ENCODE peak calls at places on chromosome 1, in seven cellular contexts. P is mammary epithelial cell; W is hepatocyte; T is HCT116; H is DND-41; R is heart left ventricle; A is CD8-positive, alpha-beta T cell. X is an unnamed sample.

GRCh38 chr1:209860293-209860881 is 32.6 kb downstream of the UTP25 start:
- DNase-seq in P (peak; percentile 66), W (peak; percentile 94), T (peak; percentile 73), H (peak; percentile 76), R (peak; percentile 73), A (peak; percentile 56), X (peak; percentile 58)

GRCh38 chr1:25550155-25550506 is 6.7 kb downstream of the LDLRAP1 start:
- DNase-seq in P (peak; percentile 22), W (peak; percentile 54), T (no peak), H (no peak), R (no peak), A (no peak), X (no peak)

GRCh38 chr1:35573198-35573775 is at the start of gene TFAP2E:
- DNase-seq in P (peak; percentile 41), W (no peak), T (peak; percentile 38), H (no peak), R (peak; percentile 28), A (no peak), X (no peak)

GRCh38 chr1:43932786-43933385 is 715 bp upstream of the ARTN start:
- DNase-seq in P (peak; percentile 70), W (no peak), T (no peak), H (no peak), R (no peak), A (no peak), X (no peak)

GRCh38 chr1:235657747-235658526 is 8.4 kb upstream of the GNG4 start:
- DNase-seq in P (no peak), W (no peak), T (no peak), H (no peak), R (no peak), A (no peak), X (no peak)

GRCh38 chr1:106986603-106987002 is 69.9 kb upstream of the PRMT6 start:
- DNase-seq in P (no peak), W (no peak), T (no peak), H (no peak), R (no peak), A (no peak), X (no peak)

GRCh38 chr1:32151319-32151787 is 28.1 kb upstream of the TXLNA start:
- DNase-seq in P (peak; percentile 36), W (peak; percentile 40), T (no peak), H (no peak), R (no peak), A (no peak), X (no peak)

GRCh38 chr1:161182214-161182613 is 4.9 kb upstream of the B4GALT3 start:
- DNase-seq in P (peak; percentile 87), W (no peak), T (no peak), H (no peak), R (peak; percentile 13), A (peak; percentile 44), X (peak; percentile 60)

DNA sequence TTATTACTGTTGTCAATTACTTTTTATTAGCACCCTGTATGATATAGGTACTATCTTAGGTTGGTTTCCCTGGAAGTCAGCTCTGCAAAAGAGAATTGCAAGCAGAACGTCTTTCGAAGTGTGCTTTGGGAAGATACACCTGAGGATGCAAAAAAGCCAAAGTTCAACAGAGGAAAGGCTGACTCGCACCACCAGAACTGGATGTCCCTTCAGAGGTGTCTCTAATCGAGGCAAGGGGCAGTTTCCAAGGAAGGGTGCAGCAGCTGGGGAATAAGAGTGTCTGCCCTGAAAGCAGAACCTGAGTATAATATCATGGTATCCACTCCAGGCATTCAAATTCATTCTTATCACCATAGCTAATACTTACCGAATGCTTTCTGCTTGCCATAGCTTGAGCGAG is 149.6 kb downstream of the CACNA1E start:
- DNase-seq in P (no peak), W (no peak), T (no peak), H (no peak), R (no peak), A (no peak), X (no peak)
- H3K27me3 ChIP-seq in P (peaks cover 4% of the 10 kb centered on the region), W (peaks cover 6% of the 10 kb centered on the region), T (peaks cover 18% of the 10 kb centered on the region), H (peaks cover 59% of the 10 kb centered on the region), R (no peaks in the 10 kb centered on the region), A (no peaks in the 10 kb centered on the region), X (no peaks in the 10 kb centered on the region)

DNA sequence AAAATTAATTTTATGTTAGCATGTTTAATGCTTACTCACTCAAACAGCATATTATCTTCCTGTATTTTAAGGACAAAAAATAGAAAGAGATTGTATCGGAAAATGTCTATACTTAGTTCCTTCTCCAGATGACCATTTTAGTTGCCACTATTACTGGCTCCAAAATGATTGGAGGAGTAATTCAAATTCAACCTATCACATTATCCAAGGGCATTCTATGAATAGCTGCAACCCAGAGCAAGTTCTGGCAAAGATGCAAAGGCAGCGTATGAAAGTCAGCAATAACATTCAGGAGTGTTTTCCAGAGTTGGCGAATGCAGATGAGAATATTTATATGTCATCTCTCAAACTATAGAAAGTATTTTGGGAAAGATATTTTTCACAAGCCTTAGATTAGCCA is 389.8 kb upstream of the ADGRL2 start:
- DNase-seq in P (no peak), W (no peak), T (no peak), H (no peak), R (no peak), A (no peak), X (no peak)
- H3K4me1 ChIP-seq in P (no peaks in the 10 kb centered on the region), W (no peaks in the 10 kb centered on the region), T (no peaks in the 10 kb centered on the region), H (no peaks in the 10 kb centered on the region), R (peaks cover 16% of the 10 kb centered on the region), A (no peaks in the 10 kb centered on the region), X (no peaks in the 10 kb centered on the region)

GRCh38 chr1:29358183-29358582 is 121.9 kb downstream of the PTPRU start:
- DNase-seq in P (no peak), W (no peak), T (no peak), H (no peak), R (no peak), A (no peak), X (no peak)

GRCh38 chr1:29354511-29355098 is 118.3 kb downstream of the PTPRU start:
- DNase-seq in P (peak; percentile 20), W (no peak), T (no peak), H (no peak), R (no peak), A (no peak), X (no peak)

GRCh38 chr1:29356663-29357062 is 120.3 kb downstream of the PTPRU start:
- DNase-seq in P (no peak), W (no peak), T (no peak), H (no peak), R (no peak), A (no peak), X (no peak)

GRCh38 chr1:29355375-29355774 is 119.1 kb downstream of the PTPRU start:
- DNase-seq in P (no peak), W (no peak), T (no peak), H (no peak), R (no peak), A (no peak), X (no peak)

DNA sequence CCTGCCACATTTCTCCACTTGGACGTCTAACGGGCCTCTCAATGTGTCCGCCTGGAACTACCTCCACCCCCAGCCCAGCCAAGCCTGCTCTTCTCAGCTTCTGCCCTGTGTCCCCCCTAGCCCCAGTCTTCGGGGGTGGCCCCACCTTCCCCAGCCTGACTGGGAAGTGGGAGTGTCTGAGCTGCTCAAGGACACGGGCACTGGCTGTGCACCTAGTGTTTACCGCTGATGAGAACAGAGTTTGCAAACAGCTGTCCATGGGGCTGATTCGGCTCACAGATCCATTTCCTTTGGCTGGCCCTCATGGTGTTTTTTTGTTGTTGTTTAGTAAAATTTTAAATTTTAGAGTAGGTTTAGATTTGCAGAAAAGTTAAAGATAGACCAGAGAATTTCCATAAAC is 121.1 kb downstream of the PTPRU start:
- DNase-seq in P (no peak), W (no peak), T (no peak), H (no peak), R (no peak), A (no peak), X (no peak)
- H3K27me3 ChIP-seq in P (no peaks in the 10 kb centered on the region), W (peaks cover 3% of the 10 kb centered on the region), T (no peaks in the 10 kb centered on the region), H (peaks cover 12% of the 10 kb centered on the region), R (peaks cover 40% of the 10 kb centered on the region), A (no peaks in the 10 kb centered on the region), X (no peaks in the 10 kb centered on the region)

GRCh38 chr1:2271841-2272655 is 43.9 kb downstream of the SKI start:
- DNase-seq in P (no peak), W (no peak), T (no peak), H (no peak), R (no peak), A (no peak), X (no peak)
- H3K4me1 ChIP-seq in P (peaks cover 28% of the 10 kb centered on the region), W (peaks cover 61% of the 10 kb centered on the region), T (peaks cover 9% of the 10 kb centered on the region), H (peaks cover 26% of the 10 kb centered on the region), R (peaks cover 97% of the 10 kb centered on the region), A (peaks cover 92% of the 10 kb centered on the region), X (peaks cover 28% of the 10 kb centered on the region)

DNA sequence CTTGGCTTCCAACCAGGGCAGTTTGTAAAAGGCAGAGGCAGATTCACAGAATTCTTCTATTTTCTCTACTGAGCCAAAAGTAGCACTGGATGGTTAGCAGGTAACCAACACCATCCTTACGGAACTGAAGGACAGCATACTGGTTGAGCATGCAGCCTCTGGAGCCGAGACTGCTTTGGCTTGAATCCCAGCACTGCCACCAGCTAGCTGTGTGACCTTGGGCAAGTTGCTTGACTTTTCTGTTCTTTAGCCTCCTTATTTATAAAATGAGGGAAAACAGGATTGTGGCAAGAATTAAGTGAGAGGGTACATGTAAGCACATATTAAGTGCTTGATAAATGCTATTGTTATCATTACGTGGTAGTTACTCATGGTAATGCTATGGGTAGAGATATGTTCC is 19.5 kb downstream of the CACNA1S start:
- DNase-seq in P (no peak), W (no peak), T (no peak), H (no peak), R (no peak), A (no peak), X (no peak)
- H3K27me3 ChIP-seq in P (peaks cover 3% of the 10 kb centered on the region), W (no peaks in the 10 kb centered on the region), T (no peaks in the 10 kb centered on the region), H (peaks cover 6% of the 10 kb centered on the region), R (peaks cover 6% of the 10 kb centered on the region), A (no peaks in the 10 kb centered on the region), X (no peaks in the 10 kb centered on the region)

DNA sequence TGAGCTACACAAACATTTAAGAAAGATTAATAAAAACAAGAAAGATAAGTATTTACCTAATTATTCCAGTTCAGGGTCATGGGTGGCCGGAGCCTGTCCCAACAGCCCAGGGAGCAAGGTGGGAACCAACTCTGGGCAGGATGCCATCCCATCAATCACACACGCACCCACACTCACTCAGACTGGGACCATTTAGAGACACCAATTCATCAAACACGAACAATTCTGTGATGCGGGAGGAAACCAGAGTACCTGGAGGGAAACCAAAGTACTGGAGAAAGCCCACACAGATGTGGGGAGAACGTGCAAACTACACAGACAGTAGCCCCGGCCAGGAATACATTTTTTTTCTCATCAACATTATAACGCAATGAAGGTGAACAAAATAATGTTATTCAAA is 16.2 kb downstream of the WASF2 start:
- DNase-seq in P (no peak), W (no peak), T (no peak), H (no peak), R (no peak), A (no peak), X (no peak)
- H3K4me1 ChIP-seq in P (peaks cover 7% of the 10 kb centered on the region), W (no peaks in the 10 kb centered on the region), T (no peaks in the 10 kb centered on the region), H (peaks cover 3% of the 10 kb centered on the region), R (peaks cover 62% of the 10 kb centered on the region), A (peaks cover 50% of the 10 kb centered on the region), X (peaks cover 45% of the 10 kb centered on the region)